ENCODE peak calls at places on chromosomes 12 and 14, in six cellular contexts. B is AG10803, Z is bronchial epithelial cell, M is pancreas, S is foreskin fibroblast, W is adrenal gland. U is an unnamed sample.
A peak's percentile ranks its signal among the peaks of the same experiment; 100 is the strongest.

GRCh38 chr12:77062846-77063461 is 2.4 kb downstream of the E2F7 start:
- DNase-seq in B (no peak), Z (peak; percentile 80), M (no peak), S (peak; percentile 49), W (no peak), U (peak; percentile 81)

GRCh38 chr12:124680863-124681778 is 113.7 kb upstream of the NCOR2 start:
- DNase-seq in B (peak; percentile 89), Z (peak; percentile 89), M (no peak), S (peak; percentile 94), W (peak; percentile 63), U (peak; percentile 66)

GRCh38 chr12:77122661-77123060 is 57.3 kb upstream of the E2F7 start:
- DNase-seq in B (peak; percentile 54), Z (no peak), M (no peak), S (no peak), W (no peak), U (peak; percentile 39)

GRCh38 chr14:20494935-20495766 is 10.2 kb upstream of the RNASE10 start:
- DNase-seq in B (peak; percentile 44), Z (peak; percentile 90), M (no peak), S (peak; percentile 33), W (no peak), U (peak; percentile 30)

GRCh38 chr12:82223421-82223820 is 134.8 kb downstream of the CCDC59 start:
- DNase-seq in B (no peak), Z (no peak), M (no peak), S (no peak), W (no peak), U (no peak)

GRCh38 chr12:52006726-52007157 is at the start of gene TAMALIN:
- DNase-seq in B (peak; percentile 40), Z (no peak), M (peak; percentile 69), S (no peak), W (peak; percentile 59), U (peak; percentile 74)

GRCh38 chr12:47397664-47398281 is 308.1 kb downstream of the RPAP3 start:
- DNase-seq in B (peak; percentile 81), Z (peak; percentile 71), M (no peak), S (peak; percentile 57), W (no peak), U (peak; percentile 89)

GRCh38 chr12:100187068-100187467 is 13.5 kb upstream of the ACTR6 start:
- DNase-seq in B (no peak), Z (no peak), M (no peak), S (no peak), W (no peak), U (no peak)

GRCh38 chr14:106872619-106873446 is 1346.5 kb downstream of the TMEM121 start:
- DNase-seq in B (no peak), Z (peak; percentile 36), M (peak; percentile 87), S (no peak), W (peak; percentile 39), U (no peak)

GRCh38 chr14:39376671-39377403 is 55.4 kb downstream of the FBXO33 start:
- DNase-seq in B (peak; percentile 25), Z (no peak), M (no peak), S (no peak), W (no peak), U (peak; percentile 57)

GRCh38 chr12:93823616-93824410 is 146.6 kb downstream of the CRADD start:
- DNase-seq in B (no peak), Z (no peak), M (no peak), S (no peak), W (no peak), U (peak; percentile 42)

GRCh38 chr14:79551591-79551990 is 659.7 kb downstream of the DIO2 start:
- DNase-seq in B (no peak), Z (no peak), M (no peak), S (no peak), W (no peak), U (no peak)

GRCh38 chr14:89542768-89543419 is 125.9 kb upstream of the FOXN3 start:
- DNase-seq in B (no peak), Z (no peak), M (no peak), S (no peak), W (no peak), U (no peak)

GRCh38 chr12:56103823-56104108 is 593 bp upstream of the PA2G4 start:
- DNase-seq in B (no peak), Z (no peak), M (no peak), S (no peak), W (no peak), U (no peak)

GRCh38 chr12:42445891-42446290 is 119.9 kb downstream of the PPHLN1 start:
- DNase-seq in B (no peak), Z (no peak), M (no peak), S (no peak), W (no peak), U (no peak)

GRCh38 chr14:72744416-72745120 is 149.3 kb downstream of the DPF3 start:
- DNase-seq in B (no peak), Z (no peak), M (no peak), S (no peak), W (no peak), U (no peak)

GRCh38 chr12:122204829-122205589 is 1.5 kb downstream of the B3GNT4 start:
- DNase-seq in B (no peak), Z (no peak), M (no peak), S (no peak), W (no peak), U (no peak)

GRCh38 chr12:8950702-8951478 is 1.4 kb upstream of the M6PR start:
- DNase-seq in B (no peak), Z (no peak), M (no peak), S (no peak), W (no peak), U (no peak)

GRCh38 chr12:74449872-74450271 is 87.8 kb upstream of the ATXN7L3B start:
- DNase-seq in B (peak; percentile 15), Z (peak; percentile 70), M (no peak), S (no peak), W (no peak), U (peak; percentile 34)

GRCh38 chr14:57686317-57686716 is 179.6 kb downstream of the SLC35F4 start:
- DNase-seq in B (no peak), Z (no peak), M (no peak), S (no peak), W (no peak), U (no peak)

GRCh38 chr14:30114051-30114450 is 186.4 kb upstream of the PRKD1 start:
- DNase-seq in B (peak; percentile 51), Z (no peak), M (no peak), S (no peak), W (no peak), U (peak; percentile 34)

DNA sequence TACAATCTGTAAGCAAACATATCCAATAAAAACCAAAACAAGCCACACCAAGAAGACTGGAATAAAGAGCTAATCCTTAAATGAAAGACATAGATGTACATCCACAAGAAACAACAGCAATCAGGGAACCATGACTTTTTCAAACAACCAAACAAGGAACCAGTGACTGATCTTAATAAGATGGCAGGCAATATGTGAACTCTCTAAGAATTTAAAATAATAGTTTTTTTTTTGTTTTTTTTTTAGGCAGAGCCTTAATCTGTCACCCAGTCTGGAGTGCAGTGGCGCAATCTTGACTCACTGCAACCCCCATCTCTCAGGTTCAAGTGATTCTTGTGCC is 52.9 kb upstream of the CAPRIN2 start:
- DNase-seq in B (no peak), Z (no peak), M (no peak), S (no peak), W (no peak), U (no peak)
- TF ChIP-seq CTCF in B (no peak), Z (no peak), M (no peak), S (no peak), W (no peak), U (no peak)

GRCh38 chr12:2052861-2053674 is at the start of gene CACNA1C:
- DNase-seq in B (peak; percentile 69), Z (no peak), M (peak; percentile 18), S (peak; percentile 48), W (peak; percentile 57), U (peak; percentile 66)

GRCh38 chr12:2057041-2057792 is 4.4 kb downstream of the CACNA1C start:
- DNase-seq in B (peak; percentile 51), Z (no peak), M (peak; percentile 32), S (no peak), W (peak; percentile 47), U (peak; percentile 68)

GRCh38 chr12:2051700-2052625 is 824 bp upstream of the CACNA1C start:
- DNase-seq in B (no peak), Z (no peak), M (no peak), S (no peak), W (no peak), U (no peak)

GRCh38 chr12:2054091-2055018 is 1.6 kb downstream of the CACNA1C start:
- DNase-seq in B (no peak), Z (no peak), M (no peak), S (no peak), W (no peak), U (peak; percentile 16)

DNA sequence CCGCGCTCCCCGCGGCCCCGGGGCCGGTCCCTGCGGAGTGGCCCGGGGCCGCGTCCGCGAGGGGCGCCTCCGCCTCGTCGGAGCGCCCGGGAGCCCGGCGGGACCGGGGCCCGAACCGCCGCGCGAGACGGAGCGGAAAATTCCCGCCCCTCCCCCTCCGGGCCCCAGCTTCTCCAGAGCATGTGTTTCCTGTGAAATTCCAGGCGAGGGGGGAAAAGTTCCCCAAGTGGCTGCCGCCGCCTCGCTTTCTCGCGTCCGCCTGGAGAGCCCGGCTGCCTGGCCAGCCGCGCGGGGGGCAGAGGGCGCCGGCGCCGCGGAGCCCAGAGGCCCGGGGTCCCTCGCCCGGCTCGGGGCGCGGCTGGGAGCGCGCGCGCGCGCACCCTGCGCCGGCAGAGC is 886 bp downstream of the CACNA1C start:
- DNase-seq in B (peak; percentile 47), Z (no peak), M (no peak), S (no peak), W (peak; percentile 37), U (no peak)
- H3K4me3 ChIP-seq in B (peak overlapping the region; percentile 89), Z (no peak overlapping the region), M (peak overlapping the region; percentile 35), S (peak overlapping the region; percentile 94), W (peak overlapping the region; percentile 34), U (peak overlapping the region; percentile 61)

DNA sequence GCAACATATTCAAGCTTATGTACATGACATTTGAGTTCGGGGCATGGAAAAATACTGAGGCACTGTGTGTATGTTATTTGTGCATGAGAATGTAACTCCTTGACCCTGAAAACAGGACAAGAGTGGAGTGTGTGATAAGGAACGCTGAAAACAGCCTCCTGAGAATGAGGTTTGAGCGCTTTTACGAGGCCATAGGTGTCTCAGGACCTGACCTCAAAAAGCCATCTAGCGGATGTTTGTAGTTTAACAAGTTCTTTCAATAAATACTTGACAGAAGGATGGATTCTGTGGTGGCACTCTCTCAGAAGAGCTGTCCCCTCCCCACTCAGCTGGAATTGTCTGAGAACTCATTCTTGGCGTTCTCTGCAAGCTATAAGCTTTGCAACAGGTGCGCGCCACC is 350.5 kb upstream of the TMTC1 start:
- DNase-seq in B (no peak), Z (peak; percentile 17), M (no peak), S (no peak), W (no peak), U (no peak)
- TF ChIP-seq CTCF in B (no peak), Z (peak; percentile 33), M (no peak), S (no peak), W (no peak), U (no peak)

GRCh38 chr12:27969901-27970390 is 2.6 kb downstream of the PTHLH start:
- DNase-seq in B (peak; percentile 59), Z (peak; percentile 71), M (peak; percentile 68), S (no peak), W (no peak), U (peak; percentile 55)
- H3K4me3 ChIP-seq in B (peak overlapping the region; percentile 68), Z (peak overlapping the region; percentile 73), M (peak overlapping the region; percentile 44), S (peak overlapping the region; percentile 64), W (peak overlapping the region; percentile 27), U (peak overlapping the region; percentile 65)

U was measured in choroid plexus epithelial cell.